ENCODE peak calls at places on chromosomes 11 and 22, in four cellular contexts. V is HepG2, I is K562, U is SK-N-SH. L is an unnamed sample.

GRCh38 chr11:1299621-1300020 is 9.8 kb downstream of the TOLLIP start:
- DNase-seq in I (no peak), V (no peak), U (no peak), L (no peak)

GRCh38 chr11:95485115-95485900 is 254.3 kb upstream of the SESN3 start:
- DNase-seq in U (no peak), I (no peak), V (no peak), L (no peak)

GRCh38 chr11:61699737-61700160 is 19.6 kb downstream of the DAGLA start:
- DNase-seq in U (no peak), I (no peak), V (no peak), L (no peak)

GRCh38 chr11:66293352-66293751 is 1.7 kb downstream of the TMEM151A start:
- DNase-seq in V (no peak), U (no peak), I (no peak), L (no peak)

GRCh38 chr11:122207921-122208764 is 92.1 kb upstream of the BLID start:
- DNase-seq in I (no peak), U (no peak), V (no peak), L (no peak)

GRCh38 chr11:65745049-65745448 is 24.5 kb upstream of the RNASEH2C start:
- DNase-seq in V (no peak), U (peak; percentile 71), I (no peak), L (no peak)

GRCh38 chr11:34926101-34926830 is 9.8 kb downstream of the PDHX start:
- DNase-seq in U (peak; percentile 34), V (peak; percentile 47), I (no peak), L (no peak)

GRCh38 chr11:61482513-61482912 is 26.0 kb upstream of the LRRC10B start:
- DNase-seq in U (peak; percentile 70), I (peak; percentile 81), V (no peak), L (peak; percentile 90)

GRCh38 chr11:114304065-114304464 is 7.9 kb downstream of the NNMT start:
- DNase-seq in U (no peak), V (no peak), I (no peak), L (no peak)

GRCh38 chr22:49523374-49524008 is 304.2 kb downstream of the BRD1 start:
- DNase-seq in V (no peak), I (no peak), U (no peak), L (no peak)

GRCh38 chr11:35344990-35345655 is 74.2 kb downstream of the SLC1A2 start:
- DNase-seq in V (no peak), U (no peak), I (no peak), L (no peak)

GRCh38 chr11:526192-526591 is 9.2 kb downstream of the HRAS start:
- DNase-seq in I (no peak), V (no peak), U (no peak), L (no peak)

GRCh38 chr22:19565382-19565902 is 41.2 kb upstream of the CLDN5 start:
- DNase-seq in U (no peak), I (no peak), V (no peak), L (no peak)
- TF ChIP-seq FOXJ3 in U (no peak), I (peak; percentile 44), V (no peak), L (no peak)

GRCh38 chr11:7575841-7576451 is 62.1 kb downstream of the PPFIBP2 start:
- DNase-seq in I (no peak), V (peak; percentile 26), U (peak; percentile 18), L (no peak)
- TF ChIP-seq FOXJ3 in I (no peak), V (no peak), U (no peak), L (no peak)

DNA sequence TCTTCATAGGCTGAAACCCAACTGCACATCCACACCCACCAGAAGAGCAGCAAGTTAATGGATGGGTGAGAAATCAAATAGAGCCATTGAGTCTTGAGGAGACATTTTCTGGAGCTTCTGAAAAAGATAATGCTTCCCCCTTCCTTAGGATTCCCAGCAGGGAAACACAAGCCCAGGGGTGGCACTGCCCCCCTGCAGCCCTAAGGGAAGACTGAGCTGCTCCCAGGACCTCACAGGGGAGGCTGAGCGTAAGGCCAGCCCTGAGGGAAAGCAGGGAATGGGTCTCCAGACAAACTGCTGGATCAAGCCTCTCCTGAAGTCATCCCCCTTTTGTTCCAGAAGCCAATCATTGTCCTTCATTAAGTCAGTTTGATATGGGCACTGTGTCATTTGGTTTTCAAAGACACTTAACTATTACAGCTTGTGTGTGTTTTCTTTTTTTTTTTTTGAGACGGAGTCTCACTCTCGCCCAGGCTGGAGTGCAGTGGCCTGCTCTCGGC is 15.1 kb downstream of the LTO1 start:
- DNase-seq in U (peak; percentile 22), V (no peak), I (no peak), L (no peak)
- TF ChIP-seq FOXJ3 in U (no peak), V (no peak), I (no peak), L (no peak)

GRCh38 chr11:2483426-2483825 is 38.6 kb downstream of the KCNQ1 start:
- DNase-seq in U (peak; percentile 63), I (no peak), V (no peak), L (no peak)
- TF ChIP-seq FOXJ3 in U (no peak), I (no peak), V (no peak), L (no peak)

GRCh38 chr11:125287467-125288232 is 123.1 kb downstream of the PKNOX2 start:
- DNase-seq in V (no peak), U (peak; percentile 54), I (no peak), L (no peak)
- TF ChIP-seq FOXJ3 in V (no peak), U (no peak), I (no peak), L (no peak)

L was measured in WTC11.